ENCODE peak calls at places on chromosomes 1 and 21, in eight cellular contexts. N, F, D, I, C, X, J and T are unnamed samples.

GRCh38 chr1:164780863-164781262 is 221.9 kb downstream of the PBX1 start:
- DNase-seq in N (peak; percentile 39), X (no peak), J (no peak), I (no peak), D (peak; percentile 36), F (no peak), C (no peak), T (no peak)

GRCh38 chr1:156836041-156836654 is 19.5 kb upstream of the SH2D2A start:
- DNase-seq in J (no peak), N (no peak), X (no peak), I (no peak), D (no peak), F (no peak), C (no peak), T (no peak)

GRCh38 chr1:241610056-241610815 is 29.9 kb downstream of the CHML start:
- DNase-seq in F (no peak), C (no peak), N (peak; percentile 55), D (peak; percentile 27), X (peak; percentile 8), J (peak; percentile 42), I (no peak), T (no peak)

GRCh38 chr1:211257831-211258225 is 1.3 kb upstream of the RCOR3 start:
- DNase-seq in I (no peak), J (no peak), D (no peak), F (no peak), N (no peak), C (no peak), X (no peak), T (no peak)

GRCh38 chr1:20150969-20151368 is 11.8 kb downstream of the PLA2G2F start:
- DNase-seq in F (no peak), J (no peak), N (no peak), I (no peak), D (no peak), X (no peak), C (no peak), T (no peak)

GRCh38 chr1:33420870-33421775 is 9.8 kb downstream of the PHC2 start:
- DNase-seq in F (no peak), X (no peak), I (no peak), C (no peak), N (peak; percentile 77), D (no peak), J (no peak), T (no peak)

GRCh38 chr1:36881541-36881940 is 152.8 kb downstream of the GRIK3 start:
- DNase-seq in F (no peak), J (no peak), D (no peak), X (no peak), N (no peak), C (no peak), I (no peak), T (no peak)

GRCh38 chr1:8876099-8876496 is 2.4 kb downstream of the ENO1 start:
- DNase-seq in J (no peak), D (no peak), N (no peak), I (no peak), X (no peak), F (no peak), C (no peak), T (no peak)

GRCh38 chr1:230424440-230425251 is 1.5 kb downstream of the PGBD5 start:
- DNase-seq in J (no peak), C (no peak), N (no peak), F (peak; percentile 74), I (no peak), D (peak; percentile 31), X (peak; percentile 74), T (no peak)

GRCh38 chr1:159991513-159991912 is 37.5 kb upstream of the SLAMF9 start:
- DNase-seq in F (peak; percentile 7), N (peak; percentile 76), D (peak; percentile 42), C (peak; percentile 8), J (no peak), I (no peak), X (no peak), T (no peak)

GRCh38 chr1:201605385-201605747 is 66.4 kb downstream of the NAV1 start:
- DNase-seq in C (no peak), D (no peak), J (no peak), I (no peak), X (peak; percentile 64), N (no peak), F (no peak), T (no peak)

DNA sequence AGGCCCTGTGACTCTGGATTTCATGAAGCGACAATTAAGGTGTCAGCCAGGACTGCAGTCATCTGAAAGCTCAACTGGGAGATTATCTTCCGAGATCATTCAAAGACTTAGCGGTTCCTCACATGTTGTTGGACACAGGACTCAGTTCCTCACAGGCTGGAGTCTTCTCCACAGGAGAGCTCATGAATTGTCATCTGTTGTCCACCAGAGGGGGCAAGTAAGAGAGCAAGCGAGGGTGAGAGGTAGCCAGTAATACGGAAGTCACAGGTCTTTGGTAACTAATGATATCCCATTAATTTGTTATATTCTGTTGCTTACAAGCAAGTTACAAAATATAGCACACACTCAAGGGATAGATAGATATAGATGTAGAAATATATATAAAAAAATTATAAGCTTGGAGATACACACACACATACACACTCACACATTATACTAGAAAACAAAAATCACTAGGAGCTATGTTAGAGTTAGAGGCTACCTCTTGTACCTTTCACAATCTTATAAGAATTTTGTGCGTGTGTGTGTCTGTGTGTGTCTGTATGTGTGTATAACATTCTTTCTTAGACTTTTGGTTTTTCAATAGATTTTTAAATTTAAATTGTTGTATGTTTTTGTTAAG is 1695.3 kb downstream of the BRINP3 start:
- DNase-seq in F (peak; percentile 87), X (peak; percentile 42), J (peak; percentile 2), C (peak; percentile 35), I (peak; percentile 81), D (peak; percentile 77), N (peak; percentile 55), T (peak; percentile 70)
- TF ChIP-seq CTCF in F (peak; percentile 76), X (peak; percentile 67), J (peak; percentile 73), C (peak; percentile 77), I (peak; percentile 78), D (peak; percentile 78), N (peak; percentile 69), T (peak; percentile 84)

DNA sequence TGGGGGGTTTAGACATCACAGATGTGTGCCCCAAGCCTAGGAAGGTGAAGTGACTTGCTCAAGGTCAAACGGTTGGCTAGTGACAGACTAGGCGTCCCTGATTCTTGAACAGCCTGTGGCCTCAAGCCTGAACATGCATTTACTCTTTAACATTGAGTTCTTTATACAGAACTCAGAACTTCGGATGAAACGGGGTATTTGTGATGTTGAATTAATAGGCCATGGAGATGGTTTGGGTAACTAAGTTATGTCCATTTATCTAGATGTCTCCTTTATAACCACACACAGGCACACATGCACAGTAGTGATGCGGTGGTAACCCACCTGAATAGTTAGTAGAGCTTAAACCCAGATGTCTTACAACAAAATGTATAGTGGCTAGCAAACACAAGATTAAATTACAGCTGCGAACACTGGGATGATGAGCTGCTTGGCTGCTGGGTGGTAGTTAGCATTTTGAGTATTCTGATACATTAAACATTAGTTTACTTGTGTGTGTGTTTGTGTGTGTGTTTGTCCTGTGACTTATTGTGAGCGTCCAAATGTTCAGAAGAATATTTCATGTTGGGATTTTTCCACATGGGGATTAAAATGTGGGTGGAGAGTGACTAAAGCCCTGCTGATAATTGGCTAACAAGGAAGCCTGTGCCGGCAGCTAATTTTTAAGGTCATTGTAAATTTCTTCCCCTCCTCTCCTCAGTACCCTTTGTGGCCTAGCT is 2.3 kb downstream of the ATP1A1 start:
- DNase-seq in J (no peak), C (peak; percentile 23), N (peak; percentile 32), D (no peak), X (no peak), I (no peak), F (no peak), T (no peak)
- H3K4me1 ChIP-seq in J (peaks cover 66% of the 10 kb centered on the region), C (peaks cover 63% of the 10 kb centered on the region), N (peaks cover 57% of the 10 kb centered on the region), D (peaks cover 54% of the 10 kb centered on the region), X (peaks cover 35% of the 10 kb centered on the region), I (peaks cover 41% of the 10 kb centered on the region), F (peaks cover 63% of the 10 kb centered on the region), T (peaks cover 11% of the 10 kb centered on the region)

GRCh38 chr1:12335815-12336214 is 106.0 kb downstream of the VPS13D start:
- DNase-seq in X (no peak), C (no peak), J (no peak), D (no peak), F (no peak), I (no peak), N (no peak), T (no peak)

GRCh38 chr1:12338793-12339192 is 109.0 kb downstream of the VPS13D start:
- DNase-seq in N (no peak), F (no peak), X (no peak), I (no peak), J (no peak), C (no peak), D (no peak), T (no peak)

GRCh38 chr1:12338017-12338416 is 108.2 kb downstream of the VPS13D start:
- DNase-seq in F (no peak), D (no peak), X (no peak), J (no peak), I (no peak), N (no peak), C (no peak), T (no peak)

GRCh38 chr1:12339410-12339809 is 109.6 kb downstream of the VPS13D start:
- DNase-seq in N (peak; percentile 31), C (no peak), D (peak; percentile 11), I (no peak), J (no peak), F (peak; percentile 54), X (peak; percentile 28), T (no peak)

DNA sequence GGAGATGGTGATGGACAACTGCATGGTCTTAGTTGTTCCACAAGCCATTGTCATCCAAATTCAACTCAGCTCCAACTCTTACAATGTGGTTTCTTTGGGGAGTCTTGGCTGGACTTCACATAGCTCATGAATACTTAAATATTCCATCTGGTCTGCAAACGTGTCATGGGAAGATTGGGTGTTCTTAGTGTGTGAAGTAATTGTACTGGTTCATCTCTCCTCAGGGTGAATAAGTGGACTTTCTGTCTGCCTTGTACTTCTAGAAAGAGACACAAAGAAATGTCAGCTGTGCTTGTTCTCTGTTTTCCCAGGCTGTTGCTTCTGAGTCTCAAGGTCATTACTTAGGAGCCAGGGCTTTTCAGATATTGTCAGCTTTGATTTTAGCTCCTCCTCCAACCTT is 106.6 kb downstream of the VPS13D start:
- DNase-seq in I (no peak), J (no peak), D (no peak), C (no peak), F (no peak), N (no peak), X (no peak), T (no peak)
- H3K9me2 ChIP-seq in I (no peaks in the 10 kb centered on the region), J (no peaks in the 10 kb centered on the region), D (no peaks in the 10 kb centered on the region), C (no peaks in the 10 kb centered on the region), F (no peaks in the 10 kb centered on the region), N (no peaks in the 10 kb centered on the region), X (no peaks in the 10 kb centered on the region), T (no peaks in the 10 kb centered on the region)

DNA sequence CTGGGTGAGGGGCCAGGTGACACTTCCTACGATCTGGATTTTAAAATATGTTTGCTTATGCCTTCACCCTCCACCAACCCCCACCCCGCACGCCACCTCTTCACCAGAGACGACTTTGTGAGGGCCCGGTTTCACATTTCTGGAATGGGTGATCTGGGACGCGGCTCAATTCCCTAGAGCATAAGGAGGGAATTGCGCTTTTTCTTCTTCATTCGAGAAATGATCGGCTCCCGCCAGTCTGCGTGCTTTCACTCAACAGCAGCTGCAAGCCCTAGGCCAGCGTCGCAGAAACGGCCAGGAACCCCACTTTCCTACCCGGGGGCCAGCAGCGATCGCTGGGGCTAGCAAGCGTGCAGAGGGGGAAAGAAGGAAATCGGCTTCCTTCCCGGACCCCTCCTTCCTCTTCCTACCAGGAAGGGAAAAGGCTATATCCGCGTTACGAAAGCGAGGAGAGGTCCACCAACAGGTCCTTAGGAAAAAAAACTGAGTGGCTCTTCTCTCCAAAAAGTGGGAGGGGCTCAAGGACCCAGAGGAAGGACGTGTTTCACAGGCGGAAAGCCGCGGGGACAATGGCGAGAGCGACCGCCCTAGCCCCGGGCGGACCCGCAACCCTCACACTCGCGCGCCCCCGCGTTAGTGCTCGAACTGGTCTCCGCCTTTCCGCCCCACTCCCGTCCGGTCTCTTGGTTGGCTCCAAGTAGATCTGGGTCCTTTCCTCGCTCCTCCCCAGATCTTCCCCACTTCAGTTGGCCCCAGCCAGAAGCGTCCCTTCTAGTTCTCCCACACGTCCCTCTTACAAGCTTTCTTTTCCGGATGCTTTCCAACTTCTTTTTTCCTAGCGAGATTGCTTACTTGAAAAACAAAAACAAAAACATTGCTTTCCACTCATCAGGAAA is 1.1 kb upstream of the ADAMTS1 start:
- DNase-seq in J (no peak), X (peak; percentile 76), I (no peak), N (peak; percentile 69), C (no peak), F (peak; percentile 81), D (peak; percentile 90), T (no peak)
- TF ChIP-seq CTCF in J (no peak), X (peak; percentile 38), I (no peak), N (no peak), C (no peak), F (peak; percentile 14), D (peak; percentile 18), T (peak; percentile 3)